ENCODE peak calls at places on chromosomes 6 and 20, in seven cellular contexts. K, L, W, S, P, F and G are unnamed samples. For H3K4me1, the result is how much of the 10 kb centered on the place peaks cover.

GRCh38 chr20:57215426-57215825 is 51.0 kb downstream of the BMP7 start:
- DNase-seq in K (no peak), L (no peak), W (no peak), S (no peak), P (no peak), F (no peak), G (no peak)

GRCh38 chr6:166465671-166466087 is 82.9 kb upstream of the MPC1 start:
- DNase-seq in K (peak), L (no peak), W (peak), S (peak), P (no peak), F (no peak), G (no peak)

GRCh38 chr6:35970181-35970580 is 49.3 kb upstream of the SRPK1 start:
- DNase-seq in K (no peak), L (no peak), W (peak), S (peak), P (no peak), F (no peak), G (no peak)

GRCh38 chr6:15926256-15926655 is 202.6 kb upstream of the MYLIP start:
- DNase-seq in K (no peak), L (no peak), W (no peak), S (no peak), P (no peak), F (no peak), G (no peak)

GRCh38 chr6:153564803-153565202 is 433.7 kb upstream of the RGS17 start:
- DNase-seq in K (no peak), L (no peak), W (no peak), S (peak), P (no peak), F (no peak), G (no peak)

GRCh38 chr20:62494537-62494936 is 18.7 kb upstream of the GATA5 start:
- DNase-seq in K (no peak), L (no peak), W (no peak), S (no peak), P (peak), F (no peak), G (no peak)

GRCh38 chr20:41499961-41500725 is 118.0 kb downstream of the CHD6 start:
- DNase-seq in K (no peak), L (no peak), W (peak), S (peak), P (no peak), F (no peak), G (no peak)

GRCh38 chr6:654136-654535 is 2.8 kb downstream of the HUS1B start:
- DNase-seq in K (no peak), L (no peak), W (peak), S (peak), P (no peak), F (no peak), G (no peak)

GRCh38 chr20:51661609-51662178 is 106.5 kb downstream of the ATP9A start:
- DNase-seq in K (no peak), L (no peak), W (peak), S (peak), P (no peak), F (no peak), G (peak)

GRCh38 chr20:1108437-1108920 is 9.9 kb upstream of the PSMF1 start:
- DNase-seq in K (peak), L (peak), W (no peak), S (peak), P (peak), F (peak), G (peak)

GRCh38 chr6:36333889-36334288 is 2.8 kb downstream of the BNIP5 start:
- DNase-seq in K (no peak), L (no peak), W (no peak), S (peak), P (no peak), F (no peak), G (no peak)

GRCh38 chr20:18972251-18972876 is 158.8 kb downstream of the SCP2D1 start:
- DNase-seq in K (no peak), L (no peak), W (no peak), S (no peak), P (no peak), F (no peak), G (no peak)

GRCh38 chr6:116030745-116031144 is 29.9 kb downstream of the FRK start:
- DNase-seq in K (no peak), L (no peak), W (no peak), S (no peak), P (no peak), F (no peak), G (no peak)

GRCh38 chr6:89727501-89727900 is 89.0 kb upstream of the LYRM2 start:
- DNase-seq in K (no peak), L (no peak), W (no peak), S (no peak), P (no peak), F (no peak), G (no peak)

GRCh38 chr6:123681957-123682462 is 45.3 kb upstream of the TRDN start:
- DNase-seq in K (no peak), L (no peak), W (no peak), S (no peak), P (no peak), F (no peak), G (no peak)

GRCh38 chr20:21514553-21515251 is 838 bp upstream of the NKX2-2 start:
- DNase-seq in K (peak), L (no peak), W (no peak), S (no peak), P (no peak), F (peak), G (no peak)

GRCh38 chr20:6882911-6883310 is 115.4 kb downstream of the BMP2 start:
- DNase-seq in K (no peak), L (no peak), W (peak), S (peak), P (no peak), F (no peak), G (no peak)

GRCh38 chr20:51470907-51471411 is 71.6 kb downstream of the NFATC2 start:
- DNase-seq in K (no peak), L (no peak), W (no peak), S (no peak), P (no peak), F (no peak), G (no peak)

GRCh38 chr6:144064831-144065668 is 30.3 kb downstream of the SF3B5 start:
- DNase-seq in K (no peak), L (peak), W (no peak), S (peak), P (peak), F (peak), G (no peak)

GRCh38 chr6:111011360-111012142 is 29.7 kb downstream of the RPF2 start:
- DNase-seq in K (peak), L (peak), W (peak), S (peak), P (peak), F (peak), G (peak)

GRCh38 chr6:36969240-36969691 is 14.7 kb downstream of the PI16 start:
- DNase-seq in K (no peak), L (no peak), W (no peak), S (no peak), P (no peak), F (no peak), G (no peak)

GRCh38 chr6:38188677-38189335 is 369.3 kb downstream of the ZFAND3 start:
- DNase-seq in K (no peak), L (no peak), W (no peak), S (no peak), P (no peak), F (peak), G (no peak)

GRCh38 chr20:1430004-1430451 is 36.6 kb downstream of the NSFL1C start:
- DNase-seq in K (no peak), L (no peak), W (no peak), S (peak), P (no peak), F (no peak), G (no peak)

GRCh38 chr6:152161501-152161900 is 354.0 kb downstream of the ESR1 start:
- DNase-seq in K (no peak), L (no peak), W (peak), S (peak), P (no peak), F (no peak), G (no peak)

GRCh38 chr20:62294516-62294915 is 8.3 kb upstream of the ADRM1 start:
- DNase-seq in K (no peak), L (no peak), W (no peak), S (no peak), P (no peak), F (no peak), G (no peak)

GRCh38 chr6:75116946-75117345 is 88.9 kb downstream of the COL12A1 start:
- DNase-seq in K (no peak), L (no peak), W (peak), S (peak), P (no peak), F (no peak), G (no peak)

GRCh38 chr6:128725271-128726233 is 157.4 kb upstream of the LAMA2 start:
- DNase-seq in K (peak), L (peak), W (peak), S (peak), P (peak), F (peak), G (peak)

GRCh38 chr6:147127587-147127986 is 76.6 kb upstream of the STXBP5 start:
- DNase-seq in K (no peak), L (no peak), W (peak), S (peak), P (no peak), F (no peak), G (no peak)

GRCh38 chr6:111730835-111731234 is 125.2 kb upstream of the TRAF3IP2 start:
- DNase-seq in K (no peak), L (peak), W (no peak), S (peak), P (no peak), F (peak), G (no peak)

DNA sequence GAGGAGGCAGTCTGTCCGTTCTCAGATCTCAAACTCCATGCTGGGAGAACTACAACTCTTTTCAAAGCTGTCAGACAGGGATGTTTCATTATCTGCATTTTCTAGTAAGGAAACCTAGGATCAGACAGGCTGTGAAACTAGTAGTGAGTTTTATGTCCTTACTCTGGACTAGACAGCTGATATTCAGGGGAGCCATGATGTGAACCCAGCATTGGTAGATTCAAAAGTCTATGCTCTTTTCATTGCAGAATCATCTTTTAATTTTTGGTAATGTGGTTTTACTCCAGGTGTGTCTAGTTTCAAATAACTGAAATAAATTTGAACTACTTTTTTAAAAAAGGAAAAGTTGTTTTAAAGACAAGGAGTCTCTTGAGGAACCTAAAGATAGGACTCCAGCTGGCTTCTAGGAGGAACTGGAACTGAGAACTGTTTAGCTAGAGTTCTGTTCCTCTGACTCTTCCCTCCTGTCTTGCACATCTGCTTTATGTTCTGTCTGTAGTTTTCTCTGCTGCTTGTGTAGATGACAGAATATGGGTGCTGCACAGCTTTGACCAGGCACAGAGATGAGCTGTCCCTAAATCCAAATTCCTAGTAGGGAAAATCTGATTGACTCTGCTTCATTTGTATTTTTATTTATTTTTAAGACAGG is 27.8 kb upstream of the RNF144B start:
- DNase-seq in K (no peak), L (no peak), W (no peak), S (no peak), P (peak), F (no peak), G (no peak)
- H3K4me2 ChIP-seq in K (no peak), L (no peak), W (no peak), S (no peak), P (peak), F (no peak), G (no peak)

DNA sequence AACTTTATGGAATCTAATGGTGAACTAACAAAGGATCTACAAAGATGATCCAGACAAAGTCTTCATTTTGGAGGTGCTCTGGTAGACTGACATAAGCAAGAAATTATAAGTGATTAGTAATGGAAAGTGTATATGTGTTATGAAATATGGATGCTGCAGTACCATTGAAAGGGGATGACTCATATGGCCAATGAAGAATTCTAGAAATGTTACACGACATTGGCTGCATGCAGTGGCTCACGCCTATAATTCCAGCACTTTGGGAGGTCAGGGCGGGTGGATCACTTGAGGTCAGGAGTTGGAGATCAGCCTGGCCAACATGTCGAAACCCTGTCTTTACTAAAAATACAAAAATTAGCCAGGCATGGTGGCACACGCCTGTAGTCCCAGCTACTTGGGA is 23.5 kb downstream of the CFAP206 start:
- DNase-seq in K (no peak), L (no peak), W (no peak), S (no peak), P (no peak), F (no peak), G (no peak)
- H3K4me1 ChIP-seq in K (under half), L (under half), W (under half), S (under half), P (under half), F (under half), G (under half)

GRCh38 chr6:80633412-80633811 is 526.9 kb downstream of the BCKDHB start:
- DNase-seq in K (no peak), L (no peak), W (no peak), S (no peak), P (no peak), F (no peak), G (no peak)
- H3K4me2 ChIP-seq in K (no peak), L (no peak), W (no peak), S (no peak), P (no peak), F (no peak), G (no peak)

DNA sequence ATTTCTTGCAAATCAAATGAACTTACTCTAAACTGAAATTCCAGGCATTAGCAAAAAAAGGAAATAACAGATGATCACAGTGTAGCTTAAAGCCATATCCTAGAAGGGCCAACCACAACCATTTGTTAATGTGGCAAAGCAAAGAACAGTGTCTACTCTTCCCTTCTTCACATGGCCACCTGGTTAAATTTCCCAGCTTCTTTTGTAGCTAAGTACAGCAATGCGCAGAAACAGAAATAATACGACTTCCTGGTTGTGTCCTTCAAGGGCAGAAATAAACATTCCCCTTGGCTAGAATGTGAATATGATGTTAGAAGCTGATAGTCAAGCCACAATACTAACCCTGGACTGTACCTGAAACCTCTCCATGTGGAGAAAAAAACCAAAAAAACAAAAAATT is 9.6 kb downstream of the SNX3 start:
- DNase-seq in K (no peak), L (no peak), W (no peak), S (no peak), P (no peak), F (no peak), G (no peak)
- H3K4me1 ChIP-seq in K (under half), L (under half), W (under half), S (under half), P (under half), F (under half), G (under half)

GRCh38 chr6:44679906-44680698 is 292.6 kb downstream of the CDC5L start:
- DNase-seq in K (no peak), L (no peak), W (no peak), S (no peak), P (no peak), F (no peak), G (peak)

GRCh38 chr6:44682987-44683779 is 295.7 kb downstream of the CDC5L start:
- DNase-seq in K (no peak), L (no peak), W (no peak), S (no peak), P (no peak), F (no peak), G (no peak)

GRCh38 chr6:44678252-44678935 is 290.9 kb downstream of the CDC5L start:
- DNase-seq in K (no peak), L (no peak), W (no peak), S (no peak), P (no peak), F (no peak), G (no peak)

GRCh38 chr6:44682280-44682679 is 294.8 kb downstream of the CDC5L start:
- DNase-seq in K (no peak), L (no peak), W (no peak), S (no peak), P (no peak), F (no peak), G (no peak)

GRCh38 chr6:44681782-44682181 is 294.3 kb downstream of the CDC5L start:
- DNase-seq in K (no peak), L (no peak), W (peak), S (peak), P (no peak), F (peak), G (no peak)
- H3K4me2 ChIP-seq in K (no peak), L (no peak), W (peak), S (no peak), P (no peak), F (no peak), G (no peak)

DNA sequence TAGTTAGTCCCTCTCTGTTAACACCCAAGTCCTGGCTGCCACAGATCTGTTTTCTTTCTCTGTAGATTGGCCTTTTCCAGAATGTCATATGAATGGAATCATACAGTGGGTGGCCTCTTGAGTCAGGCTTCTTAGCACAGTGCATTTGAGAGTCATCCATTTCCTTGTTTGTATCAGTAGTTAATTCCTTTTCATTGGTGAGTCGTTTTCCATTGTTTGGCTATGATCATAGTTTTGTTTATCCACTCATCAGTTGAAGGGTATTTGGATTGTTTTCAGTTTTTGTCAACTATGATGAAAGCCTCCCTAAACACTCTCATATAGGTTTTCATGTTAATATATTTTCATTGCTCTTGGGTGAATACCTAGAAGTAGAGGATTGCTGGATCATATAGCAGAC is 248.3 kb downstream of the ARID1B start:
- DNase-seq in K (no peak), L (no peak), W (peak), S (peak), P (no peak), F (no peak), G (no peak)
- H3K4me1 ChIP-seq in K (under half), L (under half), W (under half), S (under half), P (under half), F (under half), G (under half)

GRCh38 chr20:32070690-32071213 is 18.7 kb downstream of the HCK start:
- DNase-seq in K (no peak), L (no peak), W (no peak), S (no peak), P (no peak), F (no peak), G (no peak)
- H3K4me2 ChIP-seq in K (no peak), L (no peak), W (no peak), S (no peak), P (no peak), F (no peak), G (no peak)